ENCODE peak calls at places on chromosomes 5 and 9, in six cellular contexts. W is AML-193, C is choroid plexus epithelial cell, I is IMR-90, M is Caco-2, G is NCI-H1417. Z is an unnamed sample.

GRCh38 chr5:80346055-80346454 is 26.3 kb downstream of the SPZ1 start:
- DNase-seq in W (peak; percentile 39), C (peak; percentile 47), I (no peak), M (peak; percentile 59), G (no peak), Z (peak; percentile 38)

GRCh38 chr5:108184940-108185339 is 197.0 kb downstream of the FBXL17 start:
- DNase-seq in W (no peak), C (no peak), I (no peak), M (no peak), G (no peak), Z (no peak)

GRCh38 chr5:142699105-142699720 is 13.3 kb upstream of the FGF1 start:
- DNase-seq in W (peak; percentile 81), C (peak; percentile 93), I (peak; percentile 84), M (peak; percentile 84), G (peak; percentile 85), Z (peak; percentile 84)

GRCh38 chr5:14115323-14115895 is 27.7 kb upstream of the TRIO start:
- DNase-seq in W (no peak), C (no peak), I (no peak), M (no peak), G (no peak), Z (no peak)

GRCh38 chr5:106154280-106154716 is 1516.4 kb downstream of the EFNA5 start:
- DNase-seq in W (no peak), C (no peak), I (no peak), M (no peak), G (no peak), Z (no peak)

GRCh38 chr5:96344678-96345612 is 88.1 kb downstream of the PCSK1 start:
- DNase-seq in W (peak; percentile 84), C (peak; percentile 94), I (peak; percentile 86), M (no peak), G (peak; percentile 53), Z (peak; percentile 84)

GRCh38 chr9:79501546-79501945 is 70.2 kb upstream of the TLE4 start:
- DNase-seq in W (no peak), C (no peak), I (no peak), M (no peak), G (no peak), Z (no peak)

GRCh38 chr5:95857185-95857945 is 34.8 kb upstream of the GLRX start:
- DNase-seq in W (no peak), C (peak; percentile 98), I (peak; percentile 91), M (peak; percentile 62), G (no peak), Z (peak; percentile 97)

GRCh38 chr5:143870871-143871632 is 59.1 kb downstream of the HMHB1 start:
- DNase-seq in W (no peak), C (no peak), I (no peak), M (no peak), G (no peak), Z (no peak)

GRCh38 chr9:68781866-68782265 is 76.8 kb downstream of the PIP5K1B start:
- DNase-seq in W (no peak), C (no peak), I (no peak), M (no peak), G (no peak), Z (no peak)

GRCh38 chr5:18798058-18798457 is 1163.8 kb downstream of the TAF11L14 start:
- DNase-seq in W (no peak), C (no peak), I (no peak), M (no peak), G (no peak), Z (no peak)

GRCh38 chr5:34509392-34509791 is 146.7 kb upstream of the RAI14 start:
- DNase-seq in W (no peak), C (no peak), I (no peak), M (no peak), G (no peak), Z (no peak)

GRCh38 chr9:136623016-136623848 is 39.5 kb upstream of the EGFL7 start:
- DNase-seq in W (no peak), C (no peak), I (no peak), M (no peak), G (no peak), Z (no peak)

Z was measured in fibroblast of villous mesenchyme.